ENCODE peak calls at places on chromosomes 4 and X, in five cellular contexts. One of them, this sample, is unnamed.

GRCh38 chr4:117786566-117786965 is 247.7 kb upstream of the NDST3 start:
- DNase-seq in K562: no peak
- DNase-seq in A549: no peak
- DNase-seq in GM12878: no peak
- DNase-seq in NB4: no peak
- DNase-seq in this sample: no peak

GRCh38 chr4:151184523-151185458 is 85.4 kb downstream of the RPS3A start:
- DNase-seq in K562: no peak
- DNase-seq in A549: peak
- DNase-seq in GM12878: no peak
- DNase-seq in NB4: no peak
- DNase-seq in this sample: peak

GRCh38 chr4:89213382-89213701 is 94.3 kb downstream of the GPRIN3 start:
- DNase-seq in K562: no peak
- DNase-seq in A549: no peak
- DNase-seq in GM12878: no peak
- DNase-seq in NB4: no peak
- DNase-seq in this sample: no peak

GRCh38 chr4:42513748-42514490 is 116.6 kb downstream of the SHISA3 start:
- DNase-seq in K562: no peak
- DNase-seq in A549: no peak
- DNase-seq in GM12878: no peak
- DNase-seq in NB4: no peak
- DNase-seq in this sample: no peak

GRCh38 chr4:118881512-118882146 is 7.0 kb upstream of the SYNPO2 start:
- DNase-seq in K562: no peak
- DNase-seq in A549: no peak
- DNase-seq in GM12878: no peak
- DNase-seq in NB4: no peak
- DNase-seq in this sample: no peak

GRCh38 chr4:148437439-148437838 is 4.8 kb downstream of the NR3C2 start:
- DNase-seq in K562: no peak
- DNase-seq in A549: no peak
- DNase-seq in GM12878: no peak
- DNase-seq in NB4: no peak
- DNase-seq in this sample: no peak

GRCh38 chrX:19889582-19890342 is 2.4 kb upstream of the SH3KBP1 start:
- DNase-seq in K562: peak
- DNase-seq in A549: peak
- DNase-seq in GM12878: peak
- DNase-seq in NB4: peak
- DNase-seq in this sample: peak

GRCh38 chr4:17066972-17067371 is 168.5 kb upstream of the LDB2 start:
- DNase-seq in K562: no peak
- DNase-seq in A549: peak
- DNase-seq in GM12878: no peak
- DNase-seq in NB4: no peak
- DNase-seq in this sample: no peak

GRCh38 chrX:78592030-78592429 is 67.1 kb downstream of the RTL3 start:
- DNase-seq in K562: no peak
- DNase-seq in A549: no peak
- DNase-seq in GM12878: no peak
- DNase-seq in NB4: no peak
- DNase-seq in this sample: no peak

GRCh38 chr4:150493846-150494245 is 88.1 kb upstream of the MAB21L2 start:
- DNase-seq in K562: no peak
- DNase-seq in A549: no peak
- DNase-seq in GM12878: no peak
- DNase-seq in NB4: no peak
- DNase-seq in this sample: no peak

GRCh38 chr4:178316211-178316610 is 874.0 kb upstream of the AGA start:
- DNase-seq in K562: no peak
- DNase-seq in A549: no peak
- DNase-seq in GM12878: no peak
- DNase-seq in NB4: no peak
- DNase-seq in this sample: no peak

GRCh38 chrX:40006025-40007017 is 91.4 kb downstream of the BCOR start:
- DNase-seq in K562: no peak
- DNase-seq in A549: no peak
- DNase-seq in GM12878: no peak
- DNase-seq in NB4: peak
- DNase-seq in this sample: no peak
- TF ChIP-seq MYC in K562: no peak
- TF ChIP-seq MYC in A549: no peak
- TF ChIP-seq MYC in GM12878: no peak
- TF ChIP-seq MYC in NB4: no peak
- TF ChIP-seq MYC in this sample: no peak

GRCh38 chr4:74376888-74377483 is 12.0 kb downstream of the EREG start:
- DNase-seq in K562: peak
- DNase-seq in A549: peak
- DNase-seq in GM12878: no peak
- DNase-seq in NB4: peak
- DNase-seq in this sample: peak

GRCh38 chr4:74379912-74380311 is 15.0 kb downstream of the EREG start:
- DNase-seq in K562: no peak
- DNase-seq in A549: no peak
- DNase-seq in GM12878: no peak
- DNase-seq in NB4: no peak
- DNase-seq in this sample: no peak

GRCh38 chr4:74375824-74376426 is 11.0 kb downstream of the EREG start:
- DNase-seq in K562: no peak
- DNase-seq in A549: no peak
- DNase-seq in GM12878: no peak
- DNase-seq in NB4: no peak
- DNase-seq in this sample: no peak

GRCh38 chr4:74377714-74378113 is 12.8 kb downstream of the EREG start:
- DNase-seq in K562: no peak
- DNase-seq in A549: no peak
- DNase-seq in GM12878: no peak
- DNase-seq in NB4: no peak
- DNase-seq in this sample: no peak

GRCh38 chr4:74378573-74378972 is 13.6 kb downstream of the EREG start:
- DNase-seq in K562: no peak
- DNase-seq in A549: no peak
- DNase-seq in GM12878: no peak
- DNase-seq in NB4: no peak
- DNase-seq in this sample: no peak
- TF ChIP-seq MYC in K562: no peak
- TF ChIP-seq MYC in A549: no peak
- TF ChIP-seq MYC in GM12878: no peak
- TF ChIP-seq MYC in NB4: no peak
- TF ChIP-seq MYC in this sample: no peak

GRCh38 chr4:37723067-37723466 is 36.9 kb upstream of the RELL1 start:
- DNase-seq in K562: no peak
- DNase-seq in A549: no peak
- DNase-seq in GM12878: no peak
- DNase-seq in NB4: no peak
- DNase-seq in this sample: no peak
- TF ChIP-seq MYC in K562: no peak
- TF ChIP-seq MYC in A549: no peak
- TF ChIP-seq MYC in GM12878: no peak
- TF ChIP-seq MYC in NB4: no peak
- TF ChIP-seq MYC in this sample: no peak

GRCh38 chr4:121950680-121951569 is 935 bp downstream of the TRPC3 start:
- DNase-seq in K562: peak
- DNase-seq in A549: peak
- DNase-seq in GM12878: no peak
- DNase-seq in NB4: no peak
- DNase-seq in this sample: no peak
- TF ChIP-seq MYC in K562: no peak
- TF ChIP-seq MYC in A549: no peak
- TF ChIP-seq MYC in GM12878: no peak
- TF ChIP-seq MYC in NB4: no peak
- TF ChIP-seq MYC in this sample: no peak

DNA sequence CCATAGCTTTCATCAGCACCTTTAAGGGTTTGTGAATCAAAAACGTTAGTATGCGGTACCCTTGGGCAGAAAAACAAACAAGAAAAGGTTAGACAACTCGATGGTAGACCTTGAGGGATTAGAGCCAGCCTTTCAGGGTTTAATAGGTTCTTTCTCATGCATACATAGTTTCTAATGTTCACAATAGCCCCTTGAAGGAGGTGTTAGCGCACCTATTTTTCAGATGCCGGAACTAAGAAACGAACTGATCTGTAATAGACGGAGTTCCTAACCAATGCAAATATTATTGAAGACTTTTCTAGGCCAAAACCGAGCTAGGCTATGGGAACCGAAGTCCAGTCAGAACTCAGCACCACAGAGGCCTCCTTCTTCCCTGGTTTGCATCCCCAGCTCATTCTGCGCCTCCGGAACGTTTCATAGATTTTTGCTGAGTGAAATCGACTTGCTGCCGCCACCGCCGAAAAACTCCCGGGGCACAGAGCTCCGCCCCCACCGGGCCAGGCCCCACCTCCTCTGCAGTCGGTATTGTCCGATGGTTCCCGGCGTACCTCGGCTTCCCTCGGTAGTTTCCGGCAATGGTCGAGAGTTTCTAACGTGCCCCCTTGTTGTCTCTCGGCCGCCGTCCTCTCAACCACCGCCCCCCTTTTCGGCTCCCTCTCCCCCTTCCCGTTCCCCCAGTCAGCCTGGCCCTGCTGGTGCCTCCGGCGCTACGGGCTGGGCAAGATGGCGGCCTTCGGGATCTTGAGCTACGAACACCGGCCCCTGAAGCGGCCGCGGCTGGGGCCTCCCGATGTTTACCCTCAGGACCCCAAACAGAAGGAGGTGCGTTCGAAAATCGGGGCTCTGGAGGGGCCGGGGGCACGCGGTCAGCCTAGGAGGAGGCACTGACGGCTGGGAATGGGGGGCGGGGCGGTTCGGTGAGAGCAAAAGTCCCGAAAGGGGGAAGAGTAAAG is at the start of gene MED12:
- DNase-seq in K562: peak
- DNase-seq in A549: peak
- DNase-seq in GM12878: peak
- DNase-seq in NB4: peak
- DNase-seq in this sample: peak
- TF ChIP-seq MYC in K562: no peak
- TF ChIP-seq MYC in A549: no peak
- TF ChIP-seq MYC in GM12878: no peak
- TF ChIP-seq MYC in NB4: no peak
- TF ChIP-seq MYC in this sample: no peak

GRCh38 chr4:32841217-32841616 is 2121.0 kb downstream of the PCDH7 start:
- DNase-seq in K562: no peak
- DNase-seq in A549: no peak
- DNase-seq in GM12878: no peak
- DNase-seq in NB4: no peak
- DNase-seq in this sample: peak

GRCh38 chr4:32840461-32841189 is 2120.5 kb downstream of the PCDH7 start:
- DNase-seq in K562: no peak
- DNase-seq in A549: no peak
- DNase-seq in GM12878: no peak
- DNase-seq in NB4: no peak
- DNase-seq in this sample: no peak
- TF ChIP-seq MYC in K562: no peak
- TF ChIP-seq MYC in A549: no peak
- TF ChIP-seq MYC in GM12878: no peak
- TF ChIP-seq MYC in NB4: no peak
- TF ChIP-seq MYC in this sample: no peak

GRCh38 chr4:186137193-186137792 is 32.8 kb downstream of the FAM149A start:
- DNase-seq in K562: no peak
- DNase-seq in A549: peak
- DNase-seq in GM12878: no peak
- DNase-seq in NB4: peak
- DNase-seq in this sample: no peak
- TF ChIP-seq MYC in K562: no peak
- TF ChIP-seq MYC in A549: no peak
- TF ChIP-seq MYC in GM12878: no peak
- TF ChIP-seq MYC in NB4: no peak
- TF ChIP-seq MYC in this sample: no peak

This sample was measured in HepG2.